ENCODE peak calls at places on chromosomes 5 and 9, in four cellular contexts. One of them, this sample, is unnamed.

GRCh38 chr9:95030920-95031662 is 286.4 kb downstream of the FANCC start:
- DNase-seq in IMR-90: no peak
- DNase-seq in K562: no peak
- DNase-seq in A549: no peak
- DNase-seq in this sample: no peak

GRCh38 chr5:60633336-60633735 is 66.6 kb downstream of the DEPDC1B start:
- DNase-seq in IMR-90: peak
- DNase-seq in K562: no peak
- DNase-seq in A549: no peak
- DNase-seq in this sample: no peak

GRCh38 chr5:178330791-178331404 is 98.3 kb upstream of the PHYKPL start:
- DNase-seq in IMR-90: no peak
- DNase-seq in K562: no peak
- DNase-seq in A549: no peak
- DNase-seq in this sample: no peak

GRCh38 chr5:65121880-65122436 is 353.2 kb downstream of the CWC27 start:
- DNase-seq in IMR-90: peak
- DNase-seq in K562: peak
- DNase-seq in A549: no peak
- DNase-seq in this sample: no peak

GRCh38 chr9:101995231-101995630 is 256.8 kb upstream of the GRIN3A start:
- DNase-seq in IMR-90: no peak
- DNase-seq in K562: no peak
- DNase-seq in A549: peak
- DNase-seq in this sample: no peak

GRCh38 chr9:130387905-130388304 is 56.9 kb upstream of the ASS1 start:
- DNase-seq in IMR-90: no peak
- DNase-seq in K562: no peak
- DNase-seq in A549: peak
- DNase-seq in this sample: no peak

GRCh38 chr9:78115073-78115472 is 83.5 kb upstream of the GNAQ start:
- DNase-seq in IMR-90: no peak
- DNase-seq in K562: peak
- DNase-seq in A549: peak
- DNase-seq in this sample: no peak

GRCh38 chr5:176542135-176542595 is 5.0 kb upstream of the RNF44 start:
- DNase-seq in IMR-90: no peak
- DNase-seq in K562: peak
- DNase-seq in A549: no peak
- DNase-seq in this sample: no peak

GRCh38 chr9:72217306-72217842 is 68.1 kb downstream of the GDA start:
- DNase-seq in IMR-90: no peak
- DNase-seq in K562: no peak
- DNase-seq in A549: peak
- DNase-seq in this sample: no peak

GRCh38 chr9:2663486-2663885 is 41.9 kb downstream of the VLDLR start:
- DNase-seq in IMR-90: no peak
- DNase-seq in K562: no peak
- DNase-seq in A549: no peak
- DNase-seq in this sample: no peak

GRCh38 chr9:137820161-137820855 is 57.3 kb upstream of the CACNA1B start:
- DNase-seq in IMR-90: peak
- DNase-seq in K562: no peak
- DNase-seq in A549: no peak
- DNase-seq in this sample: no peak

GRCh38 chr5:73312146-73312871 is 136.3 kb downstream of the FOXD1 start:
- DNase-seq in IMR-90: peak
- DNase-seq in K562: no peak
- DNase-seq in A549: peak
- DNase-seq in this sample: no peak

GRCh38 chr5:157718529-157718928 is 12.7 kb upstream of the THG1L start:
- DNase-seq in IMR-90: peak
- DNase-seq in K562: peak
- DNase-seq in A549: peak
- DNase-seq in this sample: peak

GRCh38 chr9:3391414-3391813 is 134.4 kb downstream of the RFX3 start:
- DNase-seq in IMR-90: no peak
- DNase-seq in K562: no peak
- DNase-seq in A549: no peak
- DNase-seq in this sample: no peak

GRCh38 chr5:121366515-121366914 is 485.2 kb upstream of the FTMT start:
- DNase-seq in IMR-90: peak
- DNase-seq in K562: no peak
- DNase-seq in A549: peak
- DNase-seq in this sample: no peak

GRCh38 chr9:93198117-93198838 is 14.3 kb downstream of the WNK2 start:
- DNase-seq in IMR-90: no peak
- DNase-seq in K562: no peak
- DNase-seq in A549: no peak
- DNase-seq in this sample: no peak
- TF ChIP-seq SMC3 in IMR-90: no peak
- TF ChIP-seq SMC3 in K562: no peak
- TF ChIP-seq SMC3 in A549: no peak
- TF ChIP-seq SMC3 in this sample: no peak

GRCh38 chr9:114386886-114387677 is 700 bp downstream of the AKNA start:
- DNase-seq in IMR-90: peak
- DNase-seq in K562: no peak
- DNase-seq in A549: no peak
- DNase-seq in this sample: no peak
- TF ChIP-seq SMC3 in IMR-90: no peak
- TF ChIP-seq SMC3 in K562: no peak
- TF ChIP-seq SMC3 in A549: no peak
- TF ChIP-seq SMC3 in this sample: no peak

DNA sequence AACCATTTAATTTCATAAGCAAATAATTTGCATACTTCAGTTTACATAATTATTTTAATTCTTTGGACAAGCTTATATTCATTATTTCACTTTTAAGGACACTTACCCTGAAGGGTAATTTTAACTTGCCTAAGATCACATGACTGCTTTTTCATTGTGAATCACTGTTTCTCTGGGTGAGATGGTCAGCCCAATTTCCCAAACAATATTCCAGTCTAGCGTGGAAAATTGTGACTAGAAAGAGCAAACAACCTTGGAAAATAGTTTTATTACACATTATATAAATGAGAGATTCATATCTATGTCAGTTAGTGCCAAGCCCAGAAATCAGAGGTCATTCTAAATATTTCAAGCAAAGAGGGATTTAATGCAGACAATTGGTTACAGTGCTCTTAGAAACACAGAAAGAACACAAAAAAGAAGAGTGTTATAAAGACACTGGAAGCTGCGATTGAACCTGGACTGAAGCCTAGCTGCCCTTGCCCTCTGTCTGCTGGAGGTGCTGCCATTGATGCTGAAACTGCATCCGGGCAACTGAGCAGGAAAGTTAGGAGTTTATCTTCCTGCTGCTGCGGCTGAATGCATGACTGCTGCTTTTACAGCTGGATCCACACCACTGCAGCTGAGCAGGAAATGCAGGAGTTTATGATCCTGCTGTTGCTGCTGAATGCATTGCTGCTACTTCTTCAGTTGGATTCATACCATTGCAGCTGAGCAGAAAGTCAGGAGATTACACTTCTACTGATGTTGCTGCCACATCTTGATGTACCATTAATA is 21.6 kb upstream of the JAKMIP2 start:
- DNase-seq in IMR-90: no peak
- DNase-seq in K562: no peak
- DNase-seq in A549: no peak
- DNase-seq in this sample: no peak
- TF ChIP-seq SMC3 in IMR-90: no peak
- TF ChIP-seq SMC3 in K562: no peak
- TF ChIP-seq SMC3 in A549: no peak
- TF ChIP-seq SMC3 in this sample: no peak

DNA sequence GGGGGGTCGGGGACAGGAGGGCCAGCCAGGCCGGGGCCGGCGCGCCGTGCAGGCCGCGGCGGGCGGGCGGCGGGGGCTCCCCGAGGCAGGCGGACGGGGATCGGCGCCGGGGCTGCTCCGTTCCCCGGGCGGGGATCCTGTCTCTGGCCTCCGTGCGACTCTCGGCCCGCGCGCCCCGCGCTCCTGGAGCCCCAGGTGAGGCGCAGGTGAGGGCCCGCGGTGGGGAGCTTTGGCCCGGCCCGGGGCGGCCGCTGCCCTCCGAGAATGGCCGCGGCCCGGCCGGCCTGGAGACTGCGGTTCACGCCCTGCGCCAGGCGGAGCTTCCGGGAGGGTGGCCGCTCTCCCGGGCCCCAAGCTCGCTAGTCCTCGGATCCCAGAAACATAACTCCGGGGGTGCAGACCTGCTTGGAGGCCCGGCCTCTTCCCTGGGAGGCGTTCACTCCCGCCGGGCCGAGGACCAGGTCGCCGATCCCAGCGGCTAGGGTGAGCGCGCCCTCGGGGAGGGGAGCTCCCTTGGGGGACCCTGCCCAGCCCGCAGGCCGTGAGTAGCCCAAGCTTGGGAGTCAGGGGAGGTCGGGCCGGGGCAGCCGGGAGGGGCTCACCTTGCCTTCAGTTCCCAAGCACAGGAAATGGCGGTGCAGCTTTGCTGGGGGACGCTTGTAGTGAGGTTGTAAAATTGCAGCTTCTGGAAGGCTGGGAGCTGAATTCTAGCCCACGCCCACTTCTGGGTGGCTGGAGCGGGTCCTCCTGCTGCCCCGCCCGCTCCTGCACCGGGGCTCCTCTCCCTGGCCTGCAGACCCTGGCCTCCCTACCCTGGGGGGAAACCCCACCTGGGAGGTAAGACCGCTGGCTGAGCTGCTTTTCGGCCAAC is 724 bp downstream of the PPP1R26 start:
- DNase-seq in IMR-90: peak
- DNase-seq in K562: peak
- DNase-seq in A549: peak
- DNase-seq in this sample: no peak
- TF ChIP-seq SMC3 in IMR-90: no peak
- TF ChIP-seq SMC3 in K562: no peak
- TF ChIP-seq SMC3 in A549: no peak
- TF ChIP-seq SMC3 in this sample: no peak

DNA sequence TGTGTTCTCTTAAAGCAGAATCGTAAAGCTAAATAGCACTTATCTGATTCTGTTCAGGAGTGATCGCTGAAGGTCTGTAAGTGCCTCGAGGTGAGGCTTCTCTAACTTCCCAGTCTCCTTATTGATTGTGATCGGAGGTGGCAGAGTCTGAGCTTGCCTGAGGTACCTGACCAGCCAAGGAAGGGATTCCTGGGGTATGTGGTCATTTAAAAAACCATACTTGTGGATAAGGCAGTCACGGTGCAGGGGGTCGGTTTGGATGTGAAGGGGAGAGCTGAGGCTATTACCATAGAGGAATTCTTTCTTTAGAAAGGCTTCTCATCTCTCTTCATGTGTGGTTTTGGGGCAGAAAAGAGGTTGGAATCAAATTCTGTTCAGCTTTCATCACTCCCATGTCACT is 193.7 kb downstream of the TLE4 start:
- DNase-seq in IMR-90: no peak
- DNase-seq in K562: no peak
- DNase-seq in A549: no peak
- DNase-seq in this sample: no peak
- TF ChIP-seq SMC3 in IMR-90: no peak
- TF ChIP-seq SMC3 in K562: no peak
- TF ChIP-seq SMC3 in A549: no peak
- TF ChIP-seq SMC3 in this sample: no peak